ENCODE peak calls at places on chromosome 6, in seven cellular contexts. P is IMR-90, G is neuronal stem cell, M is mesendoderm, Y is mesenchymal stem cell, S is H1, U is trophoblast cell. T is an unnamed sample.
A peak's percentile ranks its signal among the peaks of the same experiment; 100 is the strongest.

GRCh38 chr6:29414588-29414987 is at the start of gene OR12D1:
- DNase-seq in P (no peak), U (peak; percentile 54), G (no peak), Y (no peak), M (peak; percentile 61), S (no peak), T (no peak)

GRCh38 chr6:34951741-34952140 is 62.7 kb downstream of the ANKS1A start:
- DNase-seq in G (no peak), M (peak; percentile 70), P (no peak), S (no peak), Y (no peak), U (no peak), T (no peak)

GRCh38 chr6:41459738-41460137 is 86.4 kb upstream of the FOXP4 start:
- DNase-seq in P (no peak), U (no peak), Y (no peak), M (no peak), S (no peak), G (no peak), T (no peak)

GRCh38 chr6:24140572-24140971 is 14.6 kb downstream of the NRSN1 start:
- DNase-seq in P (no peak), G (no peak), Y (no peak), S (no peak), U (no peak), M (no peak), T (peak; percentile 34)

GRCh38 chr6:112245511-112246203 is 8.7 kb downstream of the LAMA4 start:
- DNase-seq in U (no peak), S (no peak), Y (peak; percentile 67), M (no peak), P (peak; percentile 93), G (no peak), T (no peak)

GRCh38 chr6:117495873-117496272 is 13.4 kb downstream of the DCBLD1 start:
- DNase-seq in P (peak; percentile 52), S (no peak), G (no peak), M (no peak), U (no peak), Y (peak; percentile 44), T (no peak)

GRCh38 chr6:125173341-125173740 is 19.8 kb downstream of the TPD52L1 start:
- DNase-seq in P (no peak), U (no peak), S (no peak), M (no peak), G (no peak), Y (no peak), T (no peak)

GRCh38 chr6:35238843-35239289 is 20.7 kb upstream of the ZNF76 start:
- DNase-seq in G (no peak), Y (peak; percentile 46), M (peak; percentile 95), S (no peak), P (no peak), U (no peak), T (peak; percentile 84)

GRCh38 chr6:15938086-15938485 is 190.8 kb upstream of the MYLIP start:
- DNase-seq in G (no peak), S (no peak), U (no peak), M (no peak), Y (no peak), P (no peak), T (no peak)

GRCh38 chr6:12355354-12355753 is 65.2 kb downstream of the EDN1 start:
- DNase-seq in Y (no peak), G (no peak), P (no peak), S (no peak), U (peak; percentile 94), M (no peak), T (no peak)

GRCh38 chr6:71468841-71469750 is 180.5 kb downstream of the OGFRL1 start:
- DNase-seq in G (no peak), S (no peak), P (peak; percentile 95), M (no peak), U (peak; percentile 64), Y (peak; percentile 86), T (no peak)

GRCh38 chr6:110738899-110739365 is 76.3 kb downstream of the CDK19 start:
- DNase-seq in P (no peak), M (no peak), U (peak; percentile 32), G (no peak), S (no peak), Y (no peak), T (no peak)

GRCh38 chr6:7902867-7903266 is 7.7 kb downstream of the TXNDC5 start:
- DNase-seq in G (no peak), U (no peak), P (no peak), M (no peak), Y (no peak), S (no peak), T (no peak)

GRCh38 chr6:99993146-99993532 is 884 bp downstream of the MCHR2 start:
- DNase-seq in Y (no peak), G (no peak), U (no peak), P (no peak), M (peak; percentile 1), S (no peak), T (no peak)

GRCh38 chr6:112087916-112088315 is 525 bp downstream of the FAM229B start:
- DNase-seq in U (peak; percentile 23), Y (no peak), G (peak; percentile 2), M (no peak), P (peak; percentile 7), S (no peak), T (no peak)

GRCh38 chr6:72857791-72858190 is 235.9 kb downstream of the KCNQ5 start:
- DNase-seq in G (no peak), P (peak; percentile 59), S (no peak), M (peak; percentile 8), U (peak; percentile 60), Y (peak; percentile 17), T (no peak)

GRCh38 chr6:138372711-138373463 is 4.8 kb upstream of the SMIM28 start:
- DNase-seq in S (no peak), U (no peak), M (no peak), P (no peak), Y (no peak), G (no peak), T (no peak)

GRCh38 chr6:34534656-34535055 is 21.5 kb downstream of the SPDEF start:
- DNase-seq in P (no peak), U (no peak), S (no peak), Y (no peak), G (no peak), M (no peak), T (no peak)

GRCh38 chr6:107132330-107132954 is 17.1 kb upstream of the BEND3 start:
- DNase-seq in S (no peak), M (no peak), P (no peak), Y (peak; percentile 33), G (no peak), U (peak; percentile 19), T (no peak)

GRCh38 chr6:26300359-26300758 is 64.6 kb upstream of the BTN3A2 start:
- DNase-seq in U (no peak), Y (no peak), M (no peak), S (no peak), G (no peak), P (no peak), T (no peak)
- H2BK120ac ChIP-seq in U (no peak overlapping the region), Y (no peak overlapping the region), M (no peak overlapping the region), S (no peak overlapping the region), G (no peak overlapping the region), P (no peak overlapping the region), T (no peak overlapping the region)

GRCh38 chr6:157838718-157839430 is 15.8 kb downstream of the SNX9 start:
- DNase-seq in M (no peak), Y (no peak), S (no peak), U (no peak), P (no peak), G (no peak), T (no peak)
- H2BK120ac ChIP-seq in M (no peak overlapping the region), Y (no peak overlapping the region), S (no peak overlapping the region), U (no peak overlapping the region), P (no peak overlapping the region), G (no peak overlapping the region), T (no peak overlapping the region)

GRCh38 chr6:2242311-2242710 is 3.1 kb downstream of the GMDS start:
- DNase-seq in G (no peak), P (no peak), S (no peak), M (no peak), U (no peak), Y (no peak), T (no peak)
- H2BK120ac ChIP-seq in G (no peak overlapping the region), P (no peak overlapping the region), S (no peak overlapping the region), M (no peak overlapping the region), U (no peak overlapping the region), Y (no peak overlapping the region), T (no peak overlapping the region)

DNA sequence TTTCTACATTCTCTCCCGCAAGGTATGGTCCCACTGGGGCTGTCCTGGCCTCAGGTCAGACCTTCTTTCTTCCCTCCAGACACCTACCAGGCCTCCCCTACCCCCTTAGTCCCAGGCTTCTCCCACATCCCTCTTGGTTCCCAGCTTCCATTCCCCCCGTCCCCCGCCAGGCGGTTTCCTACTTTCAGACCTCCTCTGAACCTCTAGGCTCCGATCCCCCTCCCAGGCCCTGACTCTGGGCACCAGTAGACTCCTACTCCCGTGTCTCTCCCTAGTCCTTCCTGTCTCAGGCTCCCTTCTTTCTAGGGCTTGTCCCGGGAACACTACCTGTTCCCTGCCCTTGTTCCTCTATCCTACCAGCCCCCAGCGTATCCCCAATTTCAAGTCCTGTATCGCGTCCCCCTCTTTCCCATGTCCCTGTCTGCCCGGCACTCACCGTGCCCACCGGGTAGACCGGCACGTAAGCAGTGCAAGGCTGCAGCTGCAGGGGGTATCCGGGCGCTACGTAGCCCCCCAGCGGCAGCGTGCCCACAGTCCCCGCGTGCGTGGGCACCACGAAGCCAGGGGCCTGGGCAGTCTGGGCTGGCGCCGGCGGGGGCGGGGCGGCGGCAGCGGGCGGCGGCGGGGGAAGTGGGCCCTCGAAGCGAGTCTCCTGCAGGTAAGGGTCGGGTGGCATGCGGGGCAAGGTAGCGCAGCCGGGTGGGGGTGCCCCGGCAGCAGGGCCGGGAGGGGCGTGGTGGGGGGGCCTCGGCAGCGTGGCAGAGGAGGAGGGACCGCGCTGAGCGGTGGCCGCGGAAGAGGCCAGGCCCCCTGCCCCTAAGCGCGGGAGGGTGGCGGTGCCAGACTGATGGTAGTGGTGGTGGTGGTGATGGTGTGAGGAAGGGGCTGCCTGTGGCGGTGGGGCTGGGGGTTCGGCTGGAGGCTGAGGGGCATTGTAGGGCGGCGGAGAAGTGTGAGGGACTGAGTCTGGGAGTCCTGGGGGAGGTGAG is 1.5 kb downstream of the PRRT1 start:
- DNase-seq in M (peak; percentile 71), S (no peak), G (no peak), U (no peak), Y (no peak), P (no peak), T (peak; percentile 75)
- H2BK120ac ChIP-seq in M (no peak overlapping the region), S (no peak overlapping the region), G (peak overlapping the region; percentile 28), U (no peak overlapping the region), Y (no peak overlapping the region), P (no peak overlapping the region), T (no peak overlapping the region)

GRCh38 chr6:85677243-85677956 is 34.7 kb upstream of the SYNCRIP start:
- DNase-seq in Y (peak; percentile 79), S (no peak), M (no peak), G (no peak), U (peak; percentile 45), P (no peak), T (no peak)

GRCh38 chr6:85678000-85678601 is 35.4 kb upstream of the SYNCRIP start:
- DNase-seq in Y (no peak), P (no peak), S (no peak), M (no peak), G (no peak), U (no peak), T (no peak)

GRCh38 chr6:85680388-85680787 is 37.7 kb upstream of the SYNCRIP start:
- DNase-seq in M (no peak), Y (peak; percentile 29), U (no peak), G (no peak), S (no peak), P (no peak), T (no peak)

GRCh38 chr6:85678602-85679444 is 36.1 kb upstream of the SYNCRIP start:
- DNase-seq in P (peak; percentile 99), M (peak; percentile 99), G (peak; percentile 98), Y (peak; percentile 99), U (peak; percentile 99), S (peak; percentile 97), T (peak; percentile 97)

GRCh38 chr6:85679445-85680123 is 36.9 kb upstream of the SYNCRIP start:
- DNase-seq in M (no peak), Y (peak; percentile 43), G (no peak), S (no peak), P (no peak), U (no peak), T (no peak)
- H2BK120ac ChIP-seq in M (no peak overlapping the region), Y (no peak overlapping the region), G (peak overlapping the region; percentile 83), S (no peak overlapping the region), P (peak overlapping the region; percentile 76), U (no peak overlapping the region), T (no peak overlapping the region)

T was measured in H9.